ENCODE peak calls at places on chromosomes 4 and X, in ten cellular contexts. W is tibial artery; U is mesenchymal stem cell; B is bronchial epithelial cell; O is lung; Q is MM.1S; R is CD8-positive, alpha-beta T cell; Z is fibroblast of pulmonary artery; S is neural progenitor cell; I is heart right ventricle. H is an unnamed sample.

GRCh38 chr4:80407246-80407645 is 71.7 kb downstream of the CFAP299 start:
- DNase-seq in W (peak; percentile 76), U (no peak), B (no peak), O (no peak), Q (no peak), R (no peak), Z (peak; percentile 26), S (no peak), I (no peak), H (no peak)

GRCh38 chr4:99134586-99134985 is 9.5 kb downstream of the ADH4 start:
- DNase-seq in W (no peak), U (no peak), B (no peak), O (no peak), Q (no peak), R (no peak), Z (peak; percentile 28), S (no peak), I (no peak), H (no peak)

GRCh38 chr4:13907255-13907751 is 279.8 kb upstream of the BOD1L1 start:
- DNase-seq in W (no peak), U (peak; percentile 96), B (peak; percentile 98), O (no peak), Q (peak; percentile 19), R (no peak), Z (peak; percentile 96), S (no peak), I (no peak), H (no peak)

GRCh38 chrX:13750204-13750603 is 15.7 kb downstream of the OFD1 start:
- DNase-seq in W (no peak), U (peak; percentile 45), B (peak; percentile 50), O (no peak), Q (peak; percentile 59), R (no peak), Z (peak; percentile 55), S (peak; percentile 31), I (no peak), H (no peak)

GRCh38 chr4:151052785-151053184 is 37.7 kb upstream of the LRBA start:
- DNase-seq in W (no peak), U (no peak), B (peak; percentile 50), O (no peak), Q (no peak), R (no peak), Z (no peak), S (no peak), I (no peak), H (no peak)

GRCh38 chr4:138241281-138242075 is 671 bp downstream of the SLC7A11 start:
- DNase-seq in W (no peak), U (peak; percentile 67), B (no peak), O (no peak), Q (no peak), R (no peak), Z (peak; percentile 54), S (peak; percentile 19), I (no peak), H (no peak)

GRCh38 chr4:10917475-10918103 is 233.0 kb upstream of the CLNK start:
- DNase-seq in W (no peak), U (no peak), B (no peak), O (no peak), Q (no peak), R (no peak), Z (no peak), S (no peak), I (no peak), H (no peak)

GRCh38 chr4:184651899-184652298 is 2.4 kb downstream of the PRIMPOL start:
- DNase-seq in W (no peak), U (no peak), B (no peak), O (no peak), Q (no peak), R (no peak), Z (no peak), S (no peak), I (no peak), H (no peak)

GRCh38 chr4:3789587-3789986 is 23.4 kb downstream of the ADRA2C start:
- DNase-seq in W (no peak), U (no peak), B (no peak), O (no peak), Q (no peak), R (no peak), Z (no peak), S (no peak), I (no peak), H (no peak)

GRCh38 chr4:79476196-79476595 is 68.2 kb upstream of the GK2 start:
- DNase-seq in W (no peak), U (no peak), B (no peak), O (no peak), Q (no peak), R (no peak), Z (no peak), S (no peak), I (no peak), H (no peak)

GRCh38 chr4:96003941-96004340 is 164.0 kb downstream of the PDHA2 start:
- DNase-seq in W (no peak), U (no peak), B (no peak), O (no peak), Q (no peak), R (no peak), Z (peak; percentile 18), S (peak; percentile 4), I (no peak), H (no peak)

GRCh38 chr4:96009720-96010119 is 169.8 kb downstream of the PDHA2 start:
- DNase-seq in W (no peak), U (peak; percentile 56), B (peak; percentile 68), O (no peak), Q (no peak), R (no peak), Z (peak; percentile 82), S (no peak), I (no peak), H (no peak)

DNA sequence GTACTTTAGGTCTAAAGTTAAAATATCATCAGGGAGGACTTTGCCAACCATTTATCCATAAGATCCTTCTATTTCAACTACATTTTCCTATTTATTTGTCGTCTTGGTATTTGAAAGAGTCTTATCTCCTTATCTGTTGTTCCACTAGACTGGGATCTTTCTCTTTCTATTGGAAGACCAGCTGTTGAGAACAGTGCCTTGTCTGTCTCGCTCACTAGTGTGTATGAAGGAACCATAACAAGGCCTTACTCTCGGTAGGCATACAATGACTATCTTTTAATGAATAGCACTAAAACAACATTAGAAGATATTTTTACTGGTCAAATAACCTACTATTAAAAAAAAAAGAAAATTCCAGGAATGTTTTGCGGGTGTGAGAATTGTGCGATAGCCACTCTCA is 164.4 kb downstream of the PDHA2 start:
- DNase-seq in W (no peak), U (no peak), B (no peak), O (no peak), Q (no peak), R (no peak), Z (no peak), S (peak; percentile 5), I (no peak), H (no peak)
- H3K4me3 ChIP-seq in W (no peak overlapping the region), U (no peak overlapping the region), B (no peak overlapping the region), O (no peak overlapping the region), Q (no peak overlapping the region), R (no peak overlapping the region), Z (no peak overlapping the region), S (no peak overlapping the region), I (no peak overlapping the region), H (peak overlapping the region; percentile 27)

DNA sequence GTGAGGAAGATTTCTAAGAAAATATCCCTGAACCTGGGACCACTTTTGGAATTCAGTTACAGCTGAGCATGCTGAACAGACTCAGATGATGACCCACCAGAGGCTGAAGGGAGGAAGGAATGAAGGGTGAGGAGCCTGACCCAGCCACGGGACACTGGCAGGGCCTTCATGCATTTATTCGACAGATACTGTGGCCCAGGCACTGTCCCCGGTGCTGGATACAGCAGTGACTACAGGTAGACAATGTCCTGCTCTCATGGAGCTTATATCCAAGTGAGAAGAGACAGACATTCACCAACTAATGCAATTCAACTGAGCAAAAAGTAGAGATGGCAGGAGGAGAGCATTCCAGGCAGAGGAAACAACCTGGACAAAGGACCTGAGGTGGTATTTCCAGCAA is 2.2 kb upstream of the IQSEC2 start:
- DNase-seq in W (no peak), U (no peak), B (no peak), O (no peak), Q (no peak), R (no peak), Z (no peak), S (no peak), I (no peak), H (no peak)
- H3K4me3 ChIP-seq in W (no peak overlapping the region), U (no peak overlapping the region), B (no peak overlapping the region), O (no peak overlapping the region), Q (no peak overlapping the region), R (no peak overlapping the region), Z (no peak overlapping the region), S (no peak overlapping the region), I (no peak overlapping the region), H (no peak overlapping the region)

GRCh38 chrX:3271485-3272186 is 74.8 kb downstream of the MXRA5 start:
- DNase-seq in W (no peak), U (peak; percentile 76), B (peak; percentile 79), O (no peak), Q (no peak), R (no peak), Z (peak; percentile 77), S (no peak), I (no peak), H (no peak)
- H3K4me3 ChIP-seq in W (peak overlapping the region; percentile 20), U (no peak overlapping the region), B (no peak overlapping the region), O (no peak overlapping the region), Q (no peak overlapping the region), R (no peak overlapping the region), Z (no peak overlapping the region), S (no peak overlapping the region), I (no peak overlapping the region), H (peak overlapping the region; percentile 22)

DNA sequence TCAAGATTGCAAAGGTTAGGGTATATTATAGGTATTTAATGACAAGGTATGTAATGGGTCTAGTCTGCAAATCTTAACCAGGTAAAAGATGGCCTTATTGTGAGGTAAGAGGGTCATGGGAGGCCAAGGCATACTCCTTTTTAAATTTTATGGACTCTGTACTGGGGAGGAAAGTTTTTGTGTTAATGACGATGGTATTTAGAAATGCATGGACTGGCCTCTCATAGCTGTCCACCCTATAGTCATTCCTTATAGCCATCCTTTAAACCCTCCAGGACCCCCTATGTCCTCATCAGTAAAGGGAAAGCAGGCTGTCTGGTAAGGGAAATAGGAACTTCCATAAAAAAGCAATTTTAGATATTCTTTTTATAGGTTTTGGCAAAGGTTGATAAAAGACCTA is 1.5 kb downstream of the AIMP1 start:
- DNase-seq in W (no peak), U (no peak), B (no peak), O (no peak), Q (no peak), R (no peak), Z (no peak), S (no peak), I (no peak), H (no peak)
- H3K4me3 ChIP-seq in W (peak overlapping the region; percentile 76), U (no peak overlapping the region), B (no peak overlapping the region), O (no peak overlapping the region), Q (peak overlapping the region; percentile 90), R (no peak overlapping the region), Z (peak overlapping the region; percentile 73), S (peak overlapping the region; percentile 86), I (peak overlapping the region; percentile 89), H (peak overlapping the region; percentile 90)

DNA sequence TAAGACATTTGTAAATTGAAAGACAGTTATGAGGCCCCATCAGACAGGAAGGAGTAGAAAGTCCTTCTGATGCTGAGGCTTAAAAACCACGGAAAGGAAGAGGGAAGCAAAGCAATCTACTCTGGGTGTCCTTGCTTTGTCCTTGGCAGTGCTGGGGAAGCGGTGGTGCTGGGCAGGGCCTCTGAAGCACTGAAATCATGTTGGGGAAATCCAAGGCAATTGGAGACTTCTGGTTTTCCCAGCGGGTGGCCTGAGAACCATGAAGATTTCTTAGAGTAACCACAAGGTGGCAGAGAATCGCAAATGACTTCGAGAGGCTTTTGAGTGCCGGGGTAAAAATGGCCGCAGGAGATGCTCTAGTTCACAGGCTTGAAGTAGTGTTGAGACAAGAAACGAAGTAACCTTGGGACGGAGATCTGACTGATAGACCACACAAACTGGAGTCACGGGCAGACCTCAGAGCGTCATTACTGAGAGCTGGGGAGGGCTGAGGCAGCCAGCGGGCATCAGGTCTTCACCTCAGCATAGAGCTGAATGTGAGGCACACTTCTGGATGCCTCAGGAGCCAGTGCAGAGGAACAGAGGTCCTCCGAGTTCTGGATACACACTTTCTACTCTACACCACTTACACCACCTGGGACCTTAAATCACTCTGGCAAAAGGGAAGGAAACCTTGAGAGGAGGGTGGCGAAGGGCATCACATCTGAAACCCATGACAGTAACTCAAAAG is 130.7 kb upstream of the GPRIN3 start:
- DNase-seq in W (no peak), U (peak; percentile 67), B (peak; percentile 38), O (peak; percentile 35), Q (peak; percentile 85), R (peak; percentile 61), Z (peak; percentile 59), S (peak; percentile 58), I (no peak), H (no peak)
- H3K4me3 ChIP-seq in W (no peak overlapping the region), U (no peak overlapping the region), B (no peak overlapping the region), O (no peak overlapping the region), Q (peak overlapping the region; percentile 15), R (no peak overlapping the region), Z (no peak overlapping the region), S (no peak overlapping the region), I (no peak overlapping the region), H (no peak overlapping the region)

H was measured in dorsolateral prefrontal cortex.